ENCODE peak calls at places on chromosomes 11 and 22, in seven cellular contexts. One of them, this sample, is unnamed.

GRCh38 chr11:131993291-131993690 is 622.9 kb downstream of the NTM start:
- DNase-seq in foreskin melanocyte: no peak
- DNase-seq in body of pancreas: no peak
- DNase-seq in brain microvascular endothelial cell: no peak
- DNase-seq in B cell: no peak
- DNase-seq in NCI-H1092: no peak
- DNase-seq in NCI-H2081: no peak
- DNase-seq in this sample: peak; percentile 11

GRCh38 chr11:113833151-113833550 is 42.2 kb downstream of the USP28 start:
- DNase-seq in NCI-H2081: no peak
- DNase-seq in brain microvascular endothelial cell: no peak
- DNase-seq in NCI-H1092: no peak
- DNase-seq in body of pancreas: no peak
- DNase-seq in B cell: no peak
- DNase-seq in foreskin melanocyte: peak; percentile 25
- DNase-seq in this sample: no peak

GRCh38 chr11:120208777-120209176 is 2.1 kb upstream of the OAF start:
- DNase-seq in brain microvascular endothelial cell: peak; percentile 29
- DNase-seq in B cell: no peak
- DNase-seq in body of pancreas: peak; percentile 49
- DNase-seq in NCI-H2081: no peak
- DNase-seq in NCI-H1092: no peak
- DNase-seq in foreskin melanocyte: no peak
- DNase-seq in this sample: no peak

GRCh38 chr11:102268083-102268984 is 49.0 kb upstream of the BIRC3 start:
- DNase-seq in B cell: peak; percentile 88
- DNase-seq in foreskin melanocyte: no peak
- DNase-seq in brain microvascular endothelial cell: peak; percentile 36
- DNase-seq in NCI-H2081: peak; percentile 91
- DNase-seq in NCI-H1092: peak; percentile 64
- DNase-seq in body of pancreas: peak; percentile 97
- DNase-seq in this sample: peak; percentile 88

GRCh38 chr11:27041141-27041869 is 690 bp downstream of the BBOX1 start:
- DNase-seq in foreskin melanocyte: no peak
- DNase-seq in NCI-H1092: no peak
- DNase-seq in body of pancreas: no peak
- DNase-seq in NCI-H2081: no peak
- DNase-seq in brain microvascular endothelial cell: no peak
- DNase-seq in B cell: no peak
- DNase-seq in this sample: no peak

GRCh38 chr11:88175004-88175706 is at the start of gene RAB38:
- DNase-seq in NCI-H2081: no peak
- DNase-seq in NCI-H1092: peak; percentile 11
- DNase-seq in brain microvascular endothelial cell: peak; percentile 11
- DNase-seq in foreskin melanocyte: peak; percentile 82
- DNase-seq in body of pancreas: peak; percentile 80
- DNase-seq in B cell: no peak
- DNase-seq in this sample: peak; percentile 1

GRCh38 chr22:44100411-44100810 is 76.3 kb downstream of the PARVB start:
- DNase-seq in NCI-H2081: no peak
- DNase-seq in brain microvascular endothelial cell: no peak
- DNase-seq in NCI-H1092: no peak
- DNase-seq in B cell: no peak
- DNase-seq in foreskin melanocyte: no peak
- DNase-seq in body of pancreas: no peak
- DNase-seq in this sample: no peak

GRCh38 chr11:43384393-43384792 is 25.7 kb downstream of the TTC17 start:
- DNase-seq in NCI-H1092: no peak
- DNase-seq in brain microvascular endothelial cell: no peak
- DNase-seq in NCI-H2081: no peak
- DNase-seq in B cell: no peak
- DNase-seq in body of pancreas: no peak
- DNase-seq in foreskin melanocyte: no peak
- DNase-seq in this sample: no peak

GRCh38 chr11:2533642-2534115 is 88.9 kb downstream of the KCNQ1 start:
- DNase-seq in body of pancreas: peak; percentile 61
- DNase-seq in brain microvascular endothelial cell: peak; percentile 92
- DNase-seq in NCI-H1092: no peak
- DNase-seq in B cell: peak; percentile 47
- DNase-seq in foreskin melanocyte: peak; percentile 75
- DNase-seq in NCI-H2081: no peak
- DNase-seq in this sample: no peak

GRCh38 chr11:46907606-46908005 is 10.7 kb downstream of the LRP4 start:
- DNase-seq in brain microvascular endothelial cell: no peak
- DNase-seq in foreskin melanocyte: no peak
- DNase-seq in body of pancreas: no peak
- DNase-seq in B cell: no peak
- DNase-seq in NCI-H1092: no peak
- DNase-seq in NCI-H2081: no peak
- DNase-seq in this sample: no peak

GRCh38 chr22:28424427-28425080 is 255.1 kb downstream of the TTC28 start:
- DNase-seq in NCI-H1092: peak; percentile 50
- DNase-seq in brain microvascular endothelial cell: no peak
- DNase-seq in foreskin melanocyte: no peak
- DNase-seq in NCI-H2081: peak; percentile 32
- DNase-seq in body of pancreas: no peak
- DNase-seq in B cell: no peak
- DNase-seq in this sample: peak; percentile 67

GRCh38 chr11:133919330-133920108 is 37.2 kb downstream of the IGSF9B start:
- DNase-seq in NCI-H2081: no peak
- DNase-seq in B cell: no peak
- DNase-seq in foreskin melanocyte: no peak
- DNase-seq in brain microvascular endothelial cell: no peak
- DNase-seq in NCI-H1092: no peak
- DNase-seq in body of pancreas: no peak
- DNase-seq in this sample: no peak

GRCh38 chr11:26084313-26084712 is 247.6 kb upstream of the ANO3 start:
- DNase-seq in NCI-H2081: no peak
- DNase-seq in body of pancreas: no peak
- DNase-seq in B cell: no peak
- DNase-seq in NCI-H1092: no peak
- DNase-seq in brain microvascular endothelial cell: no peak
- DNase-seq in foreskin melanocyte: no peak
- DNase-seq in this sample: no peak

GRCh38 chr11:16791494-16791961 is 53.1 kb downstream of the C11orf58 start:
- DNase-seq in NCI-H2081: no peak
- DNase-seq in B cell: no peak
- DNase-seq in brain microvascular endothelial cell: peak; percentile 96
- DNase-seq in NCI-H1092: no peak
- DNase-seq in body of pancreas: no peak
- DNase-seq in foreskin melanocyte: peak; percentile 85
- DNase-seq in this sample: no peak

GRCh38 chr11:64665381-64665780 is 57.6 kb downstream of the NRXN2 start:
- DNase-seq in NCI-H1092: peak; percentile 12
- DNase-seq in body of pancreas: no peak
- DNase-seq in brain microvascular endothelial cell: no peak
- DNase-seq in NCI-H2081: no peak
- DNase-seq in B cell: no peak
- DNase-seq in foreskin melanocyte: no peak
- DNase-seq in this sample: peak; percentile 31

GRCh38 chr11:16248248-16248647 is 108.1 kb downstream of the SOX6 start:
- DNase-seq in foreskin melanocyte: no peak
- DNase-seq in NCI-H2081: no peak
- DNase-seq in brain microvascular endothelial cell: no peak
- DNase-seq in B cell: no peak
- DNase-seq in body of pancreas: no peak
- DNase-seq in NCI-H1092: no peak
- DNase-seq in this sample: no peak

GRCh38 chr11:46050065-46050464 is 71.2 kb downstream of the PHF21A start:
- DNase-seq in NCI-H2081: no peak
- DNase-seq in B cell: no peak
- DNase-seq in NCI-H1092: no peak
- DNase-seq in foreskin melanocyte: no peak
- DNase-seq in body of pancreas: peak; percentile 9
- DNase-seq in brain microvascular endothelial cell: peak; percentile 71
- DNase-seq in this sample: peak; percentile 23

GRCh38 chr22:28942801-28943500 is 59.6 kb downstream of the ZNRF3 start:
- DNase-seq in body of pancreas: no peak
- DNase-seq in brain microvascular endothelial cell: no peak
- DNase-seq in NCI-H2081: no peak
- DNase-seq in NCI-H1092: no peak
- DNase-seq in foreskin melanocyte: no peak
- DNase-seq in B cell: no peak
- DNase-seq in this sample: peak; percentile 53

This sample was measured in NCI-H146.